ENCODE peak calls at places on chromosomes 2 and 18, in eight cellular contexts. S, M, W, B, E, Y, O and F are unnamed samples. For H3K9me3, the result is how much of the 10 kb centered on the place peaks cover.

GRCh38 chr18:830315-830901 is 18.4 kb upstream of the YES1 start:
- DNase-seq in M (no peak), B (no peak), Y (no peak), S (no peak), E (peak), W (peak), O (peak), F (peak)

GRCh38 chr2:210546424-210547223 is 9.8 kb upstream of the CPS1 start:
- DNase-seq in S (no peak), W (no peak), Y (no peak), M (no peak), E (no peak), B (no peak), O (no peak), F (no peak)

GRCh38 chr2:239002960-239003932 is 155.4 kb downstream of the TWIST2 start:
- DNase-seq in M (no peak), W (peak), B (no peak), O (peak), Y (peak), S (no peak), E (no peak), F (peak)

GRCh38 chr2:15754703-15755099 is 163.0 kb downstream of the DDX1 start:
- DNase-seq in B (no peak), S (no peak), O (no peak), M (no peak), Y (no peak), E (no peak), W (no peak), F (no peak)

GRCh38 chr2:142721015-142721414 is 156.4 kb upstream of the KYNU start:
- DNase-seq in E (no peak), S (no peak), W (no peak), O (no peak), Y (no peak), B (no peak), M (no peak), F (no peak)

GRCh38 chr2:237091779-237092436 is 6.2 kb downstream of the COPS8 start:
- DNase-seq in Y (peak), E (no peak), W (no peak), S (no peak), M (no peak), O (peak), B (no peak), F (no peak)

GRCh38 chr2:124908411-124908810 is 883.3 kb downstream of the CNTNAP5 start:
- DNase-seq in E (no peak), Y (no peak), M (no peak), B (no peak), W (no peak), S (no peak), O (peak), F (no peak)

GRCh38 chr2:182522428-182522896 is 95.6 kb upstream of the PDE1A start:
- DNase-seq in M (no peak), W (no peak), S (no peak), E (no peak), B (no peak), Y (no peak), O (peak), F (no peak)

GRCh38 chr18:686339-687111 is 25.9 kb downstream of the ENOSF1 start:
- DNase-seq in B (no peak), Y (peak), W (peak), M (no peak), E (no peak), S (no peak), O (no peak), F (peak)

GRCh38 chr2:50746526-50746925 is 285.4 kb downstream of the NRXN1 start:
- DNase-seq in S (no peak), E (peak), W (no peak), O (peak), B (peak), Y (no peak), M (no peak), F (peak)

GRCh38 chr2:64212346-64212745 is 68.1 kb upstream of the PELI1 start:
- DNase-seq in E (no peak), M (no peak), S (peak), Y (no peak), W (peak), B (peak), O (peak), F (no peak)

GRCh38 chr2:28390241-28390856 is 2.3 kb upstream of the FOSL2 start:
- DNase-seq in W (peak), S (peak), E (peak), O (peak), B (peak), Y (peak), M (peak), F (peak)

GRCh38 chr18:28692337-28692736 is 515.4 kb upstream of the CDH2 start:
- DNase-seq in Y (no peak), W (no peak), M (no peak), S (no peak), E (no peak), B (no peak), O (no peak), F (no peak)
- H3K27ac ChIP-seq in Y (no peak), W (no peak), M (no peak), S (no peak), E (no peak), B (no peak), O (no peak), F (no peak)

DNA sequence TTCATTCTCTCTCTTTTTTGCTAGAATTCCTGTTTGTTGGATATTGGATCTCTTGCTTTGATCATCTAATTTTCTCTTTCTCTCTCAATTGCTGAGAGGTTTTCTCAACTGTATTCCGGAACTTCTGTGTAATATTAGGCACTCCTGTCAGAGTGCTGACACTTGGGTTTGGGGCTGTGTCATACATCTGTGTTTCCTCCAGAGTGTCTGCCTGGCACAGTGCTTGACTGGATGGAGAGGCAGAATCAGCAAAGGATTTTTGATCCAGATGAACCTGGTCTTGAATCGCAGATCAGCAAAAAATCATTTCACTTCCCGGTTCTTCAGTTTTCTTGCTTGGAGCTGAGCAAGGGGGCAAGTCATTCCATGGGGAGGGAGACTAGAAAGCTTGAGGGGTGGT is 87.7 kb upstream of the CXCR4 start:
- DNase-seq in Y (no peak), W (no peak), E (no peak), S (no peak), O (no peak), M (no peak), B (no peak), F (no peak)
- H3K4me3 ChIP-seq in Y (no peak), W (no peak), E (peak), S (no peak), O (no peak), M (no peak), B (no peak), F (no peak)

DNA sequence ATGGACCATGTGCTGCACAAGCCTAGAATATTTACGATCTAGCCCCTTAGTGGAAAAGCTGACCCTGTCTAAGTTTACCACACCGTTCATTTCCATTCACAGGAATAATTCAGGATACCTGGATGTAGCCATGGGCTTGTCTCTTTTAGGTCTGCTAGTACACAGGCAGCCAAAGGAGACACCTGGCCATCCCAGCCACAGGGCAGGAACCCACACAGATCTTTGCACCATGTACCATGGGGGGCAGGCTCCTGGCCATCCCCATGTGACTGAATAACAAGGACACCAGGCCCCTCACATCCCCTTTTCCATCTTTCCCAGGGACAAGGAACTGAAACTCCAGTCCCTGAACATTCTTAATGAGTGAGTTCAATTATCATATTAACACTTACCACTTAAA is 467.3 kb upstream of the MYT1L start:
- DNase-seq in E (no peak), B (no peak), M (no peak), W (no peak), O (no peak), S (no peak), Y (no peak), F (no peak)
- H3K9me3 ChIP-seq in E (under half), B (under half), M (under half), W (under half), O (under half), S (under half), Y (under half), F (under half)

GRCh38 chr18:12282436-12283039 is 25.5 kb upstream of the TUBB6 start:
- DNase-seq in E (no peak), O (peak), W (peak), Y (no peak), B (peak), M (no peak), S (no peak), F (no peak)

GRCh38 chr18:12279781-12280531 is 25.8 kb downstream of the CIDEA start:
- DNase-seq in W (no peak), O (no peak), E (no peak), Y (no peak), S (no peak), B (no peak), M (no peak), F (no peak)

GRCh38 chr18:12283256-12283655 is 24.8 kb upstream of the TUBB6 start:
- DNase-seq in B (peak), O (peak), Y (no peak), W (no peak), M (no peak), E (no peak), S (no peak), F (peak)

GRCh38 chr18:12283666-12284065 is 24.4 kb upstream of the TUBB6 start:
- DNase-seq in E (no peak), W (no peak), M (no peak), Y (no peak), S (no peak), B (no peak), O (no peak), F (no peak)

DNA sequence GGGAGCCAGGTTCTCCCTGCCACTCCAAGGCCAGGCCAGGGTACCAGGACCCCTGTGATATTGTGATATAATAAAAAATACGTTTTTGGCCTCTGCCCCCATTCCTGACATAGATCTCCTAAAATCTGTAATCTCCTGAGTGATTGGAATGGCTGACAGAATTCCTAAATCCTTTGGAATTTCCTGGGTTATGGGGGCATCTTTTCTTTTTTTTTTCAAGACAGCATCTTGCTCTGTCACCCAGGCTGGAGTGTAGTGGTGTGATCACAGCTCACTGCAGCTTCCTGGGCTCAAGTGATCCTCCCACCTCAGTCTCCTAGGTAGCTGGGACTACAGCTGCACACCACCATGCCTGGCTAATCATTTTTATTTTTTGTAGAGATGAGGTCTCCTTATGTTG is 26.2 kb upstream of the TUBB6 start:
- DNase-seq in Y (no peak), W (no peak), B (no peak), O (no peak), M (no peak), E (no peak), S (no peak), F (no peak)
- H3K27ac ChIP-seq in Y (no peak), W (peak), B (no peak), O (no peak), M (no peak), E (no peak), S (no peak), F (no peak)

DNA sequence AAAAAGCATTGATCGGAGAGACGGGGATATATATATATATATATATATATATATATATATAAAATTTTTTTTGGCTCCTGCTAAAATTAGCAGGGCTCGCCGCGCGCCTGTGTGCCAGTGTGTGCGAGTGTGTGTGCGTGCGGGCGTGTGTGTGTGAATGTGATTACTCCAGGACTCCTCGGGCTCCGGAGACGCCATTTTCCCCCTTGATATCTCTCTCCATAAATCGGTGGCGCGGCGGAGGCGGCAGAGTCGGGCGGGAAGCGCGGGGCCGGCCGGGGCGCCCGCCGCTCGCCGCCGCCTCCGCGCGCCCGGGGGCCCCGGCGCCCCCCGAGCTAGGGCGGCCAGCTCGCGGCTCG is 797 bp upstream of the SETBP1 start:
- DNase-seq in M (no peak), W (peak), B (peak), E (peak), O (peak), S (no peak), Y (peak), F (peak)
- H3K4me3 ChIP-seq in M (no peak), W (peak), B (peak), E (peak), O (peak), S (peak), Y (peak), F (peak)

GRCh38 chr2:195666113-195666712 is 9.2 kb downstream of the SLC39A10 start:
- DNase-seq in Y (no peak), O (no peak), E (no peak), S (no peak), M (no peak), B (no peak), W (no peak), F (no peak)

GRCh38 chr2:195660265-195660890 is 3.4 kb downstream of the SLC39A10 start:
- DNase-seq in S (peak), B (peak), E (peak), O (peak), Y (no peak), M (peak), W (peak), F (peak)

GRCh38 chr2:195662138-195662537 is 5.1 kb downstream of the SLC39A10 start:
- DNase-seq in S (no peak), O (no peak), Y (no peak), W (no peak), M (no peak), B (no peak), E (no peak), F (no peak)

GRCh38 chr2:195664528-195664927 is 7.5 kb downstream of the SLC39A10 start:
- DNase-seq in Y (no peak), M (no peak), O (no peak), B (no peak), W (no peak), E (no peak), S (no peak), F (no peak)

GRCh38 chr2:195663007-195663406 is 6.0 kb downstream of the SLC39A10 start:
- DNase-seq in E (no peak), O (no peak), B (no peak), M (no peak), S (no peak), Y (no peak), W (no peak), F (no peak)
- H3K9me3 ChIP-seq in E (under half), O (under half), B (under half), M (under half), S (under half), Y (under half), W (under half), F (under half)

DNA sequence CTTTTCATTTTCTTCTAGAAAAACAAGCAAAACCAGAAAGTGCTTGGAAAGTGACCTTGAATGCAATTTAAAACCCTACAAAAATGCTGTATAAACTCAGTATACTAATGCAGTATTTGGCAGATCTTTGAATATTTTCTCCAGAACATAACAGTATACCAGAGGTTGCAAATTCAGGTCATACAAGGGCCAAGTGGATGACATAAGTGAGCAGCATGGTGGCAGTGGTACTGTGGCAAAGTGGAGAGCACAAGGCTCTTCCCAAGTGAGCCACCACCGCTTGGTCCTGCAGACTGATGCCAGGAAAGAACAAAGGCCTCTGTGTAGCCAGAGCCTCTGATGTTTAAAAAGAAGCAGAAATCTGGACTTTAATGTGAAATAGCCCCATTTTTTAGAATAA is 33.1 kb downstream of the METTL4 start:
- DNase-seq in Y (no peak), S (no peak), E (no peak), W (no peak), M (no peak), B (no peak), O (no peak), F (no peak)
- H3K27ac ChIP-seq in Y (no peak), S (no peak), E (peak), W (no peak), M (no peak), B (no peak), O (peak), F (no peak)